ENCODE peak calls at places on chromosomes 7 and 10, in eight cellular contexts. L, D, K, Z, R, V, U and T are unnamed samples.

GRCh38 chr7:130189281-130189782 is 15.9 kb downstream of the TMEM209 start:
- DNase-seq in L (no peak), D (no peak), K (peak; percentile 25), Z (no peak), R (peak; percentile 18), V (no peak), U (no peak), T (peak; percentile 72)

GRCh38 chr10:93346712-93347111 is 135.4 kb downstream of the MYOF start:
- DNase-seq in L (peak; percentile 6), D (no peak), K (no peak), Z (no peak), R (no peak), V (no peak), U (no peak), T (no peak)

GRCh38 chr7:129947701-129948100 is 5.1 kb downstream of the UBE2H start:
- DNase-seq in L (no peak), D (no peak), K (no peak), Z (no peak), R (no peak), V (no peak), U (no peak), T (no peak)

GRCh38 chr7:18890885-18891621 is 226.4 kb downstream of the TWIST1 start:
- DNase-seq in L (no peak), D (no peak), K (no peak), Z (no peak), R (no peak), V (no peak), U (no peak), T (peak; percentile 17)

GRCh38 chr7:28626629-28627262 is 214.4 kb downstream of the CREB5 start:
- DNase-seq in L (no peak), D (no peak), K (peak; percentile 46), Z (peak; percentile 68), R (no peak), V (no peak), U (no peak), T (peak; percentile 48)

GRCh38 chr7:29113384-29114102 is 32.8 kb downstream of the CPVL start:
- DNase-seq in L (no peak), D (no peak), K (no peak), Z (peak; percentile 20), R (no peak), V (no peak), U (no peak), T (peak; percentile 18)

GRCh38 chr10:22611425-22612111 is 102.8 kb downstream of the PIP4K2A start:
- DNase-seq in L (no peak), D (peak; percentile 61), K (no peak), Z (no peak), R (no peak), V (no peak), U (no peak), T (no peak)

GRCh38 chr7:98211221-98211675 is at the start of gene BHLHA15:
- DNase-seq in L (no peak), D (no peak), K (no peak), Z (peak; percentile 9), R (no peak), V (peak; percentile 76), U (peak; percentile 9), T (peak; percentile 11)

GRCh38 chr10:132497788-132498561 is 39.6 kb upstream of the INPP5A start:
- DNase-seq in L (peak; percentile 68), D (no peak), K (no peak), Z (no peak), R (no peak), V (peak; percentile 56), U (no peak), T (no peak)